ENCODE peak calls at places on chromosomes 7 and 10, in six cellular contexts. One of them, this sample, is unnamed.

GRCh38 chr7:93205046-93205445 is 21.2 kb downstream of the HEPACAM2 start:
- DNase-seq in BJ: no peak
- DNase-seq in adrenal gland: no peak
- DNase-seq in cardiac fibroblast: no peak
- DNase-seq in AG04449: no peak
- DNase-seq in lung: no peak
- DNase-seq in this sample: no peak

GRCh38 chr7:18770154-18770807 is 274.7 kb downstream of the HDAC9 start:
- DNase-seq in AG04449: peak
- DNase-seq in BJ: peak
- DNase-seq in lung: no peak
- DNase-seq in adrenal gland: no peak
- DNase-seq in cardiac fibroblast: peak
- DNase-seq in this sample: peak

GRCh38 chr7:129969881-129970446 is 17.2 kb upstream of the UBE2H start:
- DNase-seq in AG04449: no peak
- DNase-seq in cardiac fibroblast: peak
- DNase-seq in adrenal gland: no peak
- DNase-seq in lung: no peak
- DNase-seq in BJ: peak
- DNase-seq in this sample: no peak

GRCh38 chr10:25877296-25877695 is 56.7 kb upstream of the MYO3A start:
- DNase-seq in BJ: no peak
- DNase-seq in adrenal gland: no peak
- DNase-seq in lung: no peak
- DNase-seq in cardiac fibroblast: no peak
- DNase-seq in AG04449: no peak
- DNase-seq in this sample: no peak

GRCh38 chr10:123990889-123991288 is 99.3 kb upstream of the CPXM2 start:
- DNase-seq in BJ: no peak
- DNase-seq in AG04449: no peak
- DNase-seq in adrenal gland: no peak
- DNase-seq in cardiac fibroblast: no peak
- DNase-seq in lung: peak
- DNase-seq in this sample: no peak

GRCh38 chr10:27248215-27248614 is 7.6 kb upstream of the ACBD5 start:
- DNase-seq in BJ: no peak
- DNase-seq in AG04449: no peak
- DNase-seq in adrenal gland: no peak
- DNase-seq in cardiac fibroblast: no peak
- DNase-seq in lung: no peak
- DNase-seq in this sample: no peak

GRCh38 chr10:17865351-17865750 is 56.2 kb downstream of the MRC1 start:
- DNase-seq in BJ: no peak
- DNase-seq in lung: no peak
- DNase-seq in adrenal gland: no peak
- DNase-seq in cardiac fibroblast: peak
- DNase-seq in AG04449: no peak
- DNase-seq in this sample: no peak

GRCh38 chr7:153422291-153423189 is 629.7 kb upstream of the DPP6 start:
- DNase-seq in adrenal gland: no peak
- DNase-seq in AG04449: no peak
- DNase-seq in BJ: no peak
- DNase-seq in lung: no peak
- DNase-seq in cardiac fibroblast: no peak
- DNase-seq in this sample: no peak

GRCh38 chr10:113278664-113279063 is 274.2 kb upstream of the HABP2 start:
- DNase-seq in adrenal gland: no peak
- DNase-seq in AG04449: no peak
- DNase-seq in lung: no peak
- DNase-seq in cardiac fibroblast: no peak
- DNase-seq in BJ: no peak
- DNase-seq in this sample: no peak

GRCh38 chr7:110797656-110798055 is 293.3 kb upstream of the LRRN3 start:
- DNase-seq in AG04449: no peak
- DNase-seq in lung: no peak
- DNase-seq in cardiac fibroblast: no peak
- DNase-seq in adrenal gland: no peak
- DNase-seq in BJ: no peak
- DNase-seq in this sample: no peak

GRCh38 chr10:1047937-1048336 is 982 bp downstream of the IDI1 start:
- DNase-seq in cardiac fibroblast: no peak
- DNase-seq in adrenal gland: peak
- DNase-seq in AG04449: no peak
- DNase-seq in BJ: no peak
- DNase-seq in lung: no peak
- DNase-seq in this sample: no peak

GRCh38 chr7:4207011-4207410 is 475.1 kb upstream of the FOXK1 start:
- DNase-seq in BJ: no peak
- DNase-seq in AG04449: no peak
- DNase-seq in adrenal gland: no peak
- DNase-seq in cardiac fibroblast: no peak
- DNase-seq in lung: no peak
- DNase-seq in this sample: no peak

GRCh38 chr10:77898323-77899079 is 28.1 kb downstream of the DLG5 start:
- DNase-seq in cardiac fibroblast: no peak
- DNase-seq in lung: no peak
- DNase-seq in adrenal gland: peak
- DNase-seq in AG04449: no peak
- DNase-seq in BJ: no peak
- DNase-seq in this sample: no peak

GRCh38 chr7:102317231-102318059 is 30.8 kb downstream of the SH2B2 start:
- DNase-seq in AG04449: no peak
- DNase-seq in cardiac fibroblast: no peak
- DNase-seq in BJ: no peak
- DNase-seq in adrenal gland: no peak
- DNase-seq in lung: no peak
- DNase-seq in this sample: no peak

GRCh38 chr10:77582710-77583115 is 54.9 kb downstream of the KCNMA1 start:
- DNase-seq in adrenal gland: peak
- DNase-seq in lung: no peak
- DNase-seq in cardiac fibroblast: peak
- DNase-seq in AG04449: no peak
- DNase-seq in BJ: no peak
- DNase-seq in this sample: peak

GRCh38 chr10:42952358-42952757 is 124.5 kb upstream of the RET start:
- DNase-seq in adrenal gland: no peak
- DNase-seq in AG04449: no peak
- DNase-seq in lung: peak
- DNase-seq in BJ: no peak
- DNase-seq in cardiac fibroblast: no peak
- DNase-seq in this sample: no peak

GRCh38 chr7:82373890-82374289 is 69.7 kb downstream of the CACNA2D1 start:
- DNase-seq in lung: no peak
- DNase-seq in adrenal gland: no peak
- DNase-seq in cardiac fibroblast: no peak
- DNase-seq in BJ: no peak
- DNase-seq in AG04449: no peak
- DNase-seq in this sample: no peak

GRCh38 chr7:96436880-96437279 is 115.0 kb upstream of the SLC25A13 start:
- DNase-seq in BJ: no peak
- DNase-seq in lung: no peak
- DNase-seq in adrenal gland: no peak
- DNase-seq in cardiac fibroblast: no peak
- DNase-seq in AG04449: no peak
- DNase-seq in this sample: no peak

GRCh38 chr10:122246830-122247520 is 24.1 kb upstream of the BTBD16 start:
- DNase-seq in lung: no peak
- DNase-seq in BJ: no peak
- DNase-seq in AG04449: no peak
- DNase-seq in adrenal gland: no peak
- DNase-seq in cardiac fibroblast: no peak
- DNase-seq in this sample: no peak

GRCh38 chr10:19811517-19811916 is 4.7 kb upstream of the PLXDC2 start:
- DNase-seq in lung: no peak
- DNase-seq in cardiac fibroblast: peak
- DNase-seq in adrenal gland: peak
- DNase-seq in AG04449: no peak
- DNase-seq in BJ: no peak
- DNase-seq in this sample: no peak

GRCh38 chr7:105097619-105098018 is 83.6 kb downstream of the KMT2E start:
- DNase-seq in adrenal gland: no peak
- DNase-seq in AG04449: peak
- DNase-seq in lung: no peak
- DNase-seq in cardiac fibroblast: peak
- DNase-seq in BJ: peak
- DNase-seq in this sample: peak

GRCh38 chr10:104736006-104736405 is 94.9 kb downstream of the SORCS3 start:
- DNase-seq in adrenal gland: no peak
- DNase-seq in cardiac fibroblast: no peak
- DNase-seq in BJ: no peak
- DNase-seq in AG04449: no peak
- DNase-seq in lung: peak
- DNase-seq in this sample: no peak

GRCh38 chr7:76282344-76283253 is 19.9 kb upstream of the HSPB1 start:
- DNase-seq in BJ: no peak
- DNase-seq in AG04449: no peak
- DNase-seq in adrenal gland: no peak
- DNase-seq in lung: no peak
- DNase-seq in cardiac fibroblast: no peak
- DNase-seq in this sample: no peak

GRCh38 chr10:122468923-122469781 is 7.8 kb downstream of the HTRA1 start:
- DNase-seq in AG04449: peak
- DNase-seq in lung: no peak
- DNase-seq in cardiac fibroblast: peak
- DNase-seq in BJ: peak
- DNase-seq in adrenal gland: peak
- DNase-seq in this sample: peak

GRCh38 chr10:61662794-61663259 is at the start of gene CABCOCO1:
- DNase-seq in BJ: no peak
- DNase-seq in adrenal gland: peak
- DNase-seq in lung: peak
- DNase-seq in AG04449: no peak
- DNase-seq in cardiac fibroblast: peak
- DNase-seq in this sample: no peak
- TF ChIP-seq CTCF in BJ: peak
- TF ChIP-seq CTCF in adrenal gland: no peak
- TF ChIP-seq CTCF in lung: no peak
- TF ChIP-seq CTCF in AG04449: no peak
- TF ChIP-seq CTCF in cardiac fibroblast: peak
- TF ChIP-seq CTCF in this sample: peak

GRCh38 chr10:101224060-101224909 is 5.0 kb downstream of the LBX1 start:
- DNase-seq in cardiac fibroblast: no peak
- DNase-seq in BJ: no peak
- DNase-seq in adrenal gland: no peak
- DNase-seq in AG04449: no peak
- DNase-seq in lung: no peak
- DNase-seq in this sample: no peak

GRCh38 chr10:101226506-101226887 is 2.8 kb downstream of the LBX1 start:
- DNase-seq in AG04449: no peak
- DNase-seq in adrenal gland: no peak
- DNase-seq in cardiac fibroblast: no peak
- DNase-seq in lung: no peak
- DNase-seq in BJ: no peak
- DNase-seq in this sample: no peak

GRCh38 chr10:101223274-101224059 is 5.8 kb downstream of the LBX1 start:
- DNase-seq in lung: no peak
- DNase-seq in cardiac fibroblast: no peak
- DNase-seq in adrenal gland: no peak
- DNase-seq in AG04449: no peak
- DNase-seq in BJ: no peak
- DNase-seq in this sample: no peak

GRCh38 chr10:101225846-101226361 is 3.4 kb downstream of the LBX1 start:
- DNase-seq in lung: no peak
- DNase-seq in BJ: no peak
- DNase-seq in adrenal gland: no peak
- DNase-seq in cardiac fibroblast: no peak
- DNase-seq in AG04449: no peak
- DNase-seq in this sample: no peak

DNA sequence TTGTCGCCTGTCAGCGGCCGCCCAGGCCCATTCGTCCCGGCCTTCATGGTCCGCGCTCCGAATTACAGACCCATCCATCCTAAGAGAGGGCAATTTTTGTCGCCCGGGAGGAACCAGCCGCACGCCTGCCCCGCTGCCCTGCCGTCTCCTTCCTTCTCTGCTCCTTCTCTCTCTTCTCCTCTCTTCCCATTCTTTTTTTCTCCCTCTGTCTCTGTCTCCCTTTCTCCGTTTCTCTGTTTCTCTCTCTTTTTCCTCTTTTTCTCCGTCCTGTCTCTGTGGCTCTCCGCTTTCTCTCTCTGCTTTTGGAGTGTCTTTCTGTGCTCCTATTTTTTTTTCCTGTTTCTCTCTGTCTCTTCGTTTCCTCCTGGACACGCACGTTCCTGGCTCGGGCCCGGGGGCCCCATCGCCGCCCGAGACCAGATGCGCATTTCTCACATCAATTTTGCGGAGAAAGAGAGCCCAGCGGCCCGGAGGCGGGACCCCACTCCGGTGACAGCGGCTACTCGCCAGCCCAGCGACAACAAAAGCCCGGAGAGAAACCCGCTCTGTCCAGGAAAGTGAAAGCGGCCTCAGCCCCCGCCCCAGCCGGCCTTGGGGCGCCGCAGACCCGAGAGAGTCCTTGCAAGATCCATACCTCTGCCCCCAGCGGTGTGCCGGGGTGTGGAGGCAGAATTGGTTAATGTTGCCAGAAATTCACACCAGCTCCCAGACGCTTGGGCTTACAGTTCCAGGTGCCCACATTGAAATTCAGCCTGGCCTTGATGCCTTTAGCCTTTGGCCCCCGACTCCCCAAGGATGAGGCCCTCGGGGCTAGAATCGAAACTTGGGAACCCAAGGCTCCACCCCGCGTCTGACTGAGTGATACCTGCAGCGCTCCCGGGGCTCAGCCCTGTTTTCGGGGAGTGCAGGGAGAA is 4.1 kb downstream of the LBX1 start:
- DNase-seq in AG04449: no peak
- DNase-seq in BJ: no peak
- DNase-seq in cardiac fibroblast: no peak
- DNase-seq in adrenal gland: no peak
- DNase-seq in lung: no peak
- DNase-seq in this sample: no peak
- H3K4me3 ChIP-seq in AG04449: no peak
- H3K4me3 ChIP-seq in BJ: no peak
- H3K4me3 ChIP-seq in cardiac fibroblast: no peak
- H3K4me3 ChIP-seq in adrenal gland: no peak
- H3K4me3 ChIP-seq in lung: no peak
- H3K4me3 ChIP-seq in this sample: no peak

DNA sequence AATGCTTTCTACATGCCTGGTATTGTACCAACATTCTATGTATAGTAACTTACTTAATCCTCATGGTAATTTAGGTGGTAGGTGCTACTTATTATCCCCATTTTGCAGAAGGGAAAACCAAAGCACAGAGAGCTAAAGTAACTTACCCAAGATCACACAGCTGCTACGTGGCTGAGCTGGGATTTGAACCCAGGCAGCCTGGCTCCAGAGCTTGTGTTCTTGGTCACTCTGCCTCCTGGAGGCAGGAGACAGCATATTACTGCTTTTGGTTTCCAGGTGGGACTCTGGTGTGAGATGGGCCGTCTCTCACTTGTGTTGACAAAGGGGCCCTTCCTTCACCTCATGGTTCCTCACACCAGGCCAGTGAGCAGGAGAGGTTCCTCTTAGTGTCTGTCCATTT is 79.8 kb upstream of the PPIF start:
- DNase-seq in cardiac fibroblast: no peak
- DNase-seq in AG04449: no peak
- DNase-seq in BJ: no peak
- DNase-seq in lung: no peak
- DNase-seq in adrenal gland: no peak
- DNase-seq in this sample: no peak
- TF ChIP-seq CTCF in cardiac fibroblast: no peak
- TF ChIP-seq CTCF in AG04449: no peak
- TF ChIP-seq CTCF in BJ: no peak
- TF ChIP-seq CTCF in lung: no peak
- TF ChIP-seq CTCF in adrenal gland: no peak
- TF ChIP-seq CTCF in this sample: peak

GRCh38 chr7:100893910-100894763 is 1.6 kb downstream of the ACHE start:
- DNase-seq in cardiac fibroblast: no peak
- DNase-seq in AG04449: no peak
- DNase-seq in BJ: no peak
- DNase-seq in adrenal gland: no peak
- DNase-seq in lung: no peak
- DNase-seq in this sample: no peak
- H3K4me3 ChIP-seq in cardiac fibroblast: no peak
- H3K4me3 ChIP-seq in AG04449: no peak
- H3K4me3 ChIP-seq in BJ: no peak
- H3K4me3 ChIP-seq in adrenal gland: no peak
- H3K4me3 ChIP-seq in lung: no peak
- H3K4me3 ChIP-seq in this sample: no peak

This sample was measured in AG09309.